ENCODE peak calls at places on chromosomes 2 and 18, in four cellular contexts. V is HCT116, E is spleen, M is prostate gland. N is an unnamed sample.

GRCh38 chr2:149561309-149561926 is 26.2 kb downstream of the MMADHC start:
- DNase-seq in V (no peak), E (no peak), M (peak; percentile 28), N (no peak)

GRCh38 chr2:46184794-46185583 is 112.2 kb upstream of the EPAS1 start:
- DNase-seq in V (no peak), E (no peak), M (no peak), N (no peak)

GRCh38 chr18:77001041-77001440 is 131.5 kb downstream of the MBP start:
- DNase-seq in V (no peak), E (no peak), M (no peak), N (no peak)

GRCh38 chr18:37483221-37483971 is 82.2 kb downstream of the CELF4 start:
- DNase-seq in V (no peak), E (no peak), M (no peak), N (no peak)

GRCh38 chr2:203782262-203782976 is 76.0 kb downstream of the CD28 start:
- DNase-seq in V (peak; percentile 61), E (no peak), M (no peak), N (peak; percentile 24)

GRCh38 chr2:96554293-96555145 is 18.0 kb downstream of the ARID5A start:
- DNase-seq in V (peak; percentile 26), E (peak; percentile 94), M (peak; percentile 57), N (peak; percentile 75)

GRCh38 chr2:217387776-217388381 is 528.0 kb upstream of the TNP1 start:
- DNase-seq in V (no peak), E (no peak), M (peak; percentile 23), N (no peak)

GRCh38 chr2:149213764-149214493 is 116.5 kb upstream of the LYPD6 start:
- DNase-seq in V (no peak), E (no peak), M (no peak), N (no peak)

GRCh38 chr2:96679843-96680242 is 37.3 kb downstream of the FER1L5 start:
- DNase-seq in V (no peak), E (peak; percentile 55), M (peak; percentile 45), N (no peak)

GRCh38 chr18:1094408-1094807 is 189.7 kb downstream of the ADCYAP1 start:
- DNase-seq in V (no peak), E (no peak), M (no peak), N (no peak)

GRCh38 chr18:62524443-62525200 is 1.8 kb downstream of the ZCCHC2 start:
- DNase-seq in V (no peak), E (peak; percentile 95), M (peak; percentile 58), N (peak; percentile 37)

GRCh38 chr2:175180701-175181103 is 808 bp downstream of the ATP5MC3 start:
- DNase-seq in V (no peak), E (no peak), M (no peak), N (peak; percentile 23)

GRCh38 chr2:50746526-50746925 is 285.4 kb downstream of the NRXN1 start:
- DNase-seq in V (peak; percentile 28), E (no peak), M (no peak), N (no peak)

GRCh38 chr2:50749226-50749625 is 282.7 kb downstream of the NRXN1 start:
- DNase-seq in V (no peak), E (no peak), M (no peak), N (no peak)

GRCh38 chr2:50751255-50752069 is 280.5 kb downstream of the NRXN1 start:
- DNase-seq in V (no peak), E (no peak), M (no peak), N (no peak)

GRCh38 chr2:50752228-50752627 is 279.7 kb downstream of the NRXN1 start:
- DNase-seq in V (no peak), E (no peak), M (no peak), N (no peak)

GRCh38 chr2:50748652-50749174 is 283.2 kb downstream of the NRXN1 start:
- DNase-seq in V (no peak), E (no peak), M (no peak), N (no peak)
- TF ChIP-seq POLR2AphosphoS5 in V (no peak), E (no peak), M (no peak), N (no peak)

GRCh38 chr2:127701193-127701650 is at the start of gene SFT2D3:
- DNase-seq in V (peak; percentile 82), E (peak; percentile 99), M (peak; percentile 91), N (peak; percentile 92)
- TF ChIP-seq POLR2A in V (peak; percentile 92), E (peak; percentile 80), M (peak; percentile 79), N (peak; percentile 99)

GRCh38 chr2:134435505-134435904 is 181.6 kb downstream of the MGAT5 start:
- DNase-seq in V (no peak), E (no peak), M (no peak), N (no peak)
- TF ChIP-seq POLR2AphosphoS5 in V (no peak), E (no peak), M (no peak), N (no peak)

GRCh38 chr2:200851398-200852248 is 12.8 kb downstream of the CLK1 start:
- DNase-seq in V (no peak), E (no peak), M (no peak), N (no peak)
- TF ChIP-seq POLR2A in V (no peak), E (no peak), M (no peak), N (peak; percentile 53)

DNA sequence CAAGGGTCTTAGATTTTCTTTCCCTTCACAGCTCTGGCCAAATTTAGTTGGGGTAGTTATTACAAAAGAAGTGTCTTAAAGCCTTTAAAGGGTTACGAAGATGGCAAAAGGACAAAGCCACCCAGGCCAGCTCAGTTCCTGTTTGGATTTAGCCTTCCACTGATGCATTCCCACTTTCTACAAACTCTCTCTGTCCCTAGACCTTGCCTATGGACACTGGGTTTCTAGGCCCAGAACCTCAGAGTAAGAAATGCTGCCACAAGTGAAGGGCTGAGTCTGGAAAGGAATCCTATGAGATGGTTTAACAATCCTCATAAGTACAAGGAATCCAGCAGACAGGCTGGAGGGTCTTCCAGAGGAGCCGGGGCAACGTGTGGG is 13.4 kb downstream of the NFE2L2 start:
- DNase-seq in V (no peak), E (no peak), M (no peak), N (no peak)
- TF ChIP-seq POLR2AphosphoS5 in V (peak; percentile 21), E (no peak), M (no peak), N (no peak)

N was measured in GM12892.